ENCODE peak calls at places on chromosomes 1 and 21, in ten cellular contexts. L, P, B, R, W, H, E, X, F and Q are unnamed samples.

GRCh38 chr1:220513834-220514233 is 14.1 kb upstream of the MARK1 start:
- DNase-seq in L (no peak), W (no peak), R (no peak), E (no peak), P (no peak), H (no peak), X (no peak), F (no peak), B (no peak), Q (no peak)

GRCh38 chr1:76075877-76076276 is 1.3 kb downstream of the ST6GALNAC3 start:
- DNase-seq in F (no peak), L (no peak), H (no peak), W (peak), B (no peak), X (no peak), E (no peak), R (no peak), P (peak), Q (no peak)

GRCh38 chr1:85624361-85624760 is 43.8 kb downstream of the CCN1 start:
- DNase-seq in X (no peak), H (no peak), E (no peak), R (no peak), B (no peak), P (no peak), W (no peak), L (no peak), F (no peak), Q (no peak)

GRCh38 chr1:165073402-165074007 is 283.0 kb downstream of the LMX1A start:
- DNase-seq in H (peak), P (peak), E (no peak), R (no peak), X (no peak), L (no peak), F (no peak), B (no peak), W (peak), Q (no peak)

GRCh38 chr1:244154882-244155531 is 103.9 kb downstream of the ZBTB18 start:
- DNase-seq in R (no peak), H (peak), B (no peak), X (no peak), W (no peak), L (no peak), P (no peak), E (no peak), F (no peak), Q (no peak)

GRCh38 chr1:15206418-15207030 is 40.5 kb upstream of the FHAD1 start:
- DNase-seq in B (no peak), F (no peak), E (no peak), P (no peak), H (no peak), W (peak), R (no peak), X (peak), L (no peak), Q (no peak)

GRCh38 chr1:229058111-229058551 is 212.8 kb upstream of the RAB4A start:
- DNase-seq in P (no peak), H (peak), X (no peak), E (peak), W (no peak), B (no peak), F (no peak), L (no peak), R (no peak), Q (no peak)

GRCh38 chr1:181140398-181140797 is 51.9 kb downstream of the IER5 start:
- DNase-seq in X (no peak), R (no peak), B (no peak), F (no peak), E (no peak), L (no peak), H (no peak), W (no peak), P (no peak), Q (no peak)

GRCh38 chr1:7594002-7594713 is 176.9 kb upstream of the VAMP3 start:
- DNase-seq in R (no peak), W (no peak), H (no peak), F (no peak), L (no peak), P (no peak), X (peak), B (no peak), E (no peak), Q (no peak)

GRCh38 chr1:176942346-176942745 is 222.2 kb downstream of the ASTN1 start:
- DNase-seq in W (no peak), H (no peak), E (no peak), L (no peak), R (no peak), X (no peak), B (no peak), F (no peak), P (no peak), Q (no peak)

GRCh38 chr1:109351457-109351856 is 44.6 kb upstream of the MYBPHL start:
- DNase-seq in H (no peak), W (no peak), F (no peak), E (no peak), X (peak), B (no peak), R (no peak), L (no peak), P (no peak), Q (no peak)

GRCh38 chr1:226723640-226724532 is 15.2 kb downstream of the ITPKB start:
- DNase-seq in R (no peak), F (peak), B (peak), H (no peak), P (peak), E (no peak), W (peak), X (no peak), L (peak), Q (no peak)

GRCh38 chr1:232431748-232432147 is 198.2 kb downstream of the SIPA1L2 start:
- DNase-seq in F (no peak), P (no peak), W (no peak), H (no peak), L (no peak), R (no peak), E (no peak), X (no peak), B (no peak), Q (no peak)

GRCh38 chr1:7341145-7341900 is 429.8 kb upstream of the VAMP3 start:
- DNase-seq in W (peak), E (no peak), P (peak), F (peak), L (no peak), H (no peak), X (no peak), R (no peak), B (peak), Q (no peak)

GRCh38 chr1:209996348-209996747 is 58.3 kb downstream of the SYT14 start:
- DNase-seq in H (no peak), B (no peak), P (no peak), W (no peak), L (no peak), X (no peak), R (no peak), F (no peak), E (no peak), Q (no peak)

GRCh38 chr1:230157409-230158390 is 90.7 kb downstream of the GALNT2 start:
- DNase-seq in X (peak), W (no peak), F (no peak), R (no peak), B (no peak), E (no peak), P (no peak), L (no peak), H (peak), Q (no peak)

GRCh38 chr1:44237721-44238457 is 24.6 kb downstream of the DMAP1 start:
- DNase-seq in H (no peak), W (peak), R (peak), F (peak), P (peak), L (no peak), B (no peak), X (peak), E (no peak), Q (peak)

GRCh38 chr1:24939657-24940193 is 9.6 kb upstream of the RUNX3 start:
- DNase-seq in H (no peak), R (no peak), B (no peak), P (no peak), W (no peak), L (no peak), F (no peak), E (no peak), X (no peak), Q (no peak)

GRCh38 chr1:39845569-39846566 is 37.4 kb downstream of the TRIT1 start:
- DNase-seq in W (peak), P (peak), L (peak), X (peak), B (peak), R (no peak), E (peak), H (peak), F (peak), Q (no peak)

GRCh38 chr1:230754831-230755230 is 7.6 kb downstream of the CAPN9 start:
- DNase-seq in R (no peak), B (peak), F (no peak), W (peak), H (no peak), E (peak), X (no peak), L (no peak), P (no peak), Q (no peak)

GRCh38 chr1:205582471-205583291 is 49.1 kb downstream of the ELK4 start:
- DNase-seq in B (peak), L (no peak), P (peak), R (no peak), E (peak), H (no peak), F (peak), W (no peak), X (no peak), Q (no peak)

GRCh38 chr1:51203874-51204245 is 32.2 kb upstream of the RNF11 start:
- DNase-seq in B (no peak), R (no peak), E (no peak), X (no peak), H (no peak), W (no peak), L (no peak), F (no peak), P (no peak), Q (no peak)

GRCh38 chr1:19679691-19680090 is 15.0 kb downstream of the HTR6 start:
- DNase-seq in W (no peak), F (no peak), L (no peak), R (no peak), P (no peak), E (no peak), H (no peak), X (no peak), B (no peak), Q (no peak)

GRCh38 chr1:55869050-55869449 is 653.9 kb upstream of the USP24 start:
- DNase-seq in B (peak), W (no peak), H (peak), R (no peak), E (no peak), F (no peak), P (no peak), X (no peak), L (no peak), Q (no peak)

GRCh38 chr1:174058639-174059038 is 36.5 kb upstream of the RC3H1 start:
- DNase-seq in B (no peak), X (no peak), L (no peak), P (no peak), R (no peak), H (no peak), E (no peak), W (peak), F (no peak), Q (no peak)

GRCh38 chr1:110123224-110123623 is 11.0 kb downstream of the UBL4B start:
- DNase-seq in W (peak), L (no peak), E (no peak), F (no peak), X (no peak), R (no peak), P (no peak), H (no peak), B (no peak), Q (no peak)

GRCh38 chr1:109151146-109151545 is 37.2 kb downstream of the ELAPOR1 start:
- DNase-seq in H (peak), B (peak), L (no peak), P (peak), X (no peak), W (peak), E (peak), R (peak), F (no peak), Q (no peak)

GRCh38 chr1:117371436-117372151 is 4.3 kb downstream of the MAN1A2 start:
- DNase-seq in W (peak), R (no peak), F (no peak), H (no peak), X (no peak), P (no peak), E (no peak), B (no peak), L (no peak), Q (no peak)

GRCh38 chr1:30982937-30983336 is 74.4 kb upstream of the SDC3 start:
- DNase-seq in W (peak), B (no peak), H (no peak), P (no peak), X (no peak), E (no peak), R (no peak), L (no peak), F (no peak), Q (no peak)

GRCh38 chr1:53450225-53450624 is 9.0 kb upstream of the DMRTB1 start:
- DNase-seq in R (no peak), B (no peak), E (no peak), X (no peak), W (no peak), F (no peak), L (no peak), P (no peak), H (no peak), Q (no peak)

GRCh38 chr1:115658646-115659045 is 16.9 kb downstream of the VANGL1 start:
- DNase-seq in E (no peak), X (no peak), B (no peak), H (no peak), R (no peak), L (no peak), W (no peak), P (no peak), F (no peak), Q (no peak)

GRCh38 chr1:9020325-9020724 is 5.9 kb downstream of the SLC2A7 start:
- DNase-seq in P (no peak), E (no peak), F (no peak), B (no peak), R (no peak), X (no peak), W (no peak), L (no peak), H (no peak), Q (no peak)

GRCh38 chr1:235822685-235823084 is 44.0 kb downstream of the LYST start:
- DNase-seq in L (no peak), F (no peak), B (no peak), X (no peak), H (no peak), E (no peak), W (peak), R (no peak), P (no peak), Q (no peak)

GRCh38 chr1:202171292-202172014 is 11.1 kb upstream of the PTPN7 start:
- DNase-seq in F (no peak), E (no peak), X (no peak), R (no peak), B (no peak), P (no peak), W (no peak), H (no peak), L (no peak), Q (peak)

DNA sequence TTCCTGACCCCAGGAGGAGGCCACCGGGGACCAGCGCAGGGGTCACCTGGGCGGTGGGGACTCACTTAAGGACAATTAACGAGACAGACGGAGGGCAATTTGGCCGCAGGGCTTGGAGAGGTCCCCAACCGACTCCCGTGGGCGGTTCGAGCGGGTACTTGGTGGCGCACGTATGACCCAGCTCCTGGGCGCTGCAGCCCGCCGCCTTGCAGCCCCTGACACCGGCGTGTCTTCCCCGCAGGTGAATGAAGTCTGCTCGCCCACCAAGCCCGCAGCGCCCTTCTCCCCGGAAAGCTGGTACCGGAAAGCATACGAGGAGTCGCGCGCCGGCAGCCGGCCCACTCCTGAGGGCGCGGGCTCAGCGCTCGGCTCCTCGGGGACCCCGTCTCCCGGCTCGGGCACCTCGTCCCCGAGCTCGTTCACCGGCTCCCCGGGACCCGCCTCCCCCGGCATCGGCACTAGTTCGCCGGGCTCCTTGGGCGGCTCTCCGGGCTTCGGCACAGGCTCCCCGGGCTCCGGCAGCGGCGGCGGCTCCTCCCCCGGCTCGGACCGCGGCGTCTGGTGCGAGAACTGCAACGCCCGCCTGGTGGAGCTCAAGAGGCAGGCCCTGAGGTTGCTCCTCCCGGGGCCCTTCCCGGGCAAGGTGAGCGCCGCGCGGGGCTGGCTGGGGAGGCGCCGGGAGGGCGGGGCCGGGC is 1.4 kb downstream of the KIF26B start:
- DNase-seq in E (peak), R (peak), X (peak), W (peak), H (peak), P (peak), L (peak), F (peak), B (peak), Q (peak)
- H3K27ac ChIP-seq in E (peak), R (no peak), X (no peak), W (peak), H (no peak), P (no peak), L (no peak), F (no peak), B (no peak), Q (no peak)

DNA sequence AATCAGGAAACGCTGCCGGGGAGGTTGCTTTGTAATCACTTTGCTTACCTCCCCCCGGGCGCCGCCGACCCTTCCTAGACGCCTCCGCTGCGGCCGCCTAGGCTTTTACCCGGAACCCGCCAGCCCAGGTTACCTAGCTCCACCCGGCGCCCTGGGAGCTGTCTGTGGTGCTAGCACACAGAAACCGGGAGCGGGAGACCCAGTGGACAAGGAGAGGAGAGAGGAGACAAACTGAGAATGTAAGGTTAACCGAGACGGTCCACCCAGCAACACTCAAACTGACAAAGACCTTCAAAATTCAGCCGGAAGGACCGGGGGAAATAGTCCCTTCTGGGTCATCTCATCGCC is 9.8 kb downstream of the BARHL2 start:
- DNase-seq in E (peak), F (no peak), P (no peak), R (no peak), H (peak), L (no peak), X (peak), B (no peak), W (peak), Q (peak)
- H3K4me3 ChIP-seq in E (no peak), F (no peak), P (no peak), R (peak), H (peak), L (no peak), X (no peak), B (peak), W (no peak), Q (peak)

DNA sequence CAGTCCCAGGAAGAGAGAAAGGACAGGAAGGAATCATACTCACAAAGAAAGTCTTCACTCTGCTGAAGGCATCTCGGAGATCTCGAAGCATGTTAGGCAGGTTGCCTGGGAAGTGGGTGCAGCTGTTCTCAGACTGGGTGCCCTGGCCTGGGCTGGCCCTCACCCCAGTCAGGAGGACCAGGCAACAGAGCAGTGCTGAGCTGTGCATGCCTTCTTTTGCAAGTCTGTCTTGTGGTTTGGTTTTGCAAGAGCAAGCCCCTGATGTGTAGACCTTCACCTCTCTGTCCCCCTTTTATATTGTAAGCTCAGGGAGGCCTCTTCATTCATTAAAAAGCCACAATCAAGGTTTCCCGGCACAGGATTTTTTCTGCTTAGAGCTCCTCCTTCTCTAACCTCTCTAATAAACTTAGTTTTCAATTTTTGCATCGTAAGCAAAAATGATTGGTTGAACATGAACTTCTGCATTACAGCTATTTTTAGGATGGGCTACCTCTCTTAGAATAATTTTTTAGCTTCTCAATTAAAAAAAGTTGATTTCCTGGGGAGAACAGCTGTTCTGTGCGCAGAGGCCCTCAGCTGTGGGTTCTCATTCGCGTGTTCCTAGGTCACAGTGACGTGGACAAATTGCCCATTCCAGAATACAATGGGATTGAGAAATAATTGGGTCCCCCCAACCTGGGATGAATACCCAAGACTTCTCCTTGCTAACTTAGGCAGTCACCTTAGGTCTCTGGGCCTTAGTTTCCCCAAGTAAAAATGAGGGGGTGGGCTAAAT is at the start of gene IL10:
- DNase-seq in X (no peak), F (no peak), B (no peak), R (no peak), H (no peak), P (no peak), E (no peak), L (no peak), W (no peak), Q (peak)
- TF ChIP-seq POLR2A in X (no peak), F (no peak), B (no peak), R (no peak), H (peak), P (no peak), E (no peak), L (no peak), W (no peak), Q (no peak)

GRCh38 chr21:25501448-25501847 is 105.8 kb downstream of the MRPL39 start:
- DNase-seq in L (no peak), F (no peak), B (no peak), R (no peak), P (no peak), W (no peak), X (no peak), H (no peak), E (no peak), Q (no peak)

GRCh38 chr21:25494804-25495203 is 112.5 kb downstream of the MRPL39 start:
- DNase-seq in L (no peak), B (no peak), W (no peak), H (no peak), E (no peak), P (no peak), X (no peak), R (no peak), F (no peak), Q (no peak)

GRCh38 chr21:25493722-25494121 is 113.6 kb downstream of the MRPL39 start:
- DNase-seq in P (no peak), R (no peak), E (no peak), F (no peak), W (no peak), B (no peak), H (no peak), X (no peak), L (no peak), Q (no peak)

GRCh38 chr21:25500598-25500997 is 106.7 kb downstream of the MRPL39 start:
- DNase-seq in P (no peak), R (no peak), X (no peak), F (no peak), B (no peak), L (no peak), E (no peak), H (no peak), W (no peak), Q (no peak)

DNA sequence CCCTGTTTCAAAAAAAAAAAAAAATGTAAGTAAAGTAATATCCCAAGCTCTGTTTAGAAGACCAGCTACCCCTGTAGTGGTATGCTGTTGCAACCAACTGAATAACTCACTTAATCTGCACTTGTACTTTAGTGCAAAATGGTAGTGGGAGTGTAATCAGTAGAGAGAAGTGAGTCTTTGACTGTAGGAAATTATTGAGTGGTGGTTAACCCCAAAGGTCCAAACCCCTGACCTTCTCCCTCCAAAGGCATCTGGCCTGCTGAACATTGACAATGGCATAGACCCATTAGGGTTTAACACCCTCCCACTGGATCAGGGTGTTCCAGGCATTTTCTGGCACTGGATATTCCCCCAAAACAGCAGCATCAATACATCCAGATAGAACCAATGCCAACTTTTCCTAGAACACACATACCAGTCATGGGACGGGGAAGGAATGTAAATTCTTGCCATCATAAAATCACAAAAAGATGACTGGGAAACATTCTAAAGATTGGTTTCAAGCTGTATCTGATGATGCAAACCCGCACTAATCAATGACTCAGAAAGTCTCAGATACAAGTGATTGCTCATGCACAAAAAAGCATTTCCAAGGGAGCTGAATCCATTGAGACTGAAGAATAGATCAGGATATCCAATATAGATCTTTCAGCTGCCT is 110.3 kb downstream of the MRPL39 start:
- DNase-seq in B (no peak), E (no peak), F (no peak), L (no peak), X (no peak), W (peak), R (no peak), P (no peak), H (no peak), Q (no peak)
- H3K27ac ChIP-seq in B (no peak), E (no peak), F (no peak), L (no peak), X (no peak), W (no peak), R (no peak), P (no peak), H (no peak), Q (no peak)